ENCODE peak calls at places on chromosomes 11 and 22, in ten cellular contexts. X is osteoblast, A is OCI-LY7, V is AG04449, S is K562, K is astrocyte of the spinal cord, P is Panc1, F is heart left ventricle, E is GM20000, U is lung. Y is an unnamed sample.

GRCh38 chr11:74822187-74822586 is 73.5 kb downstream of the RNF169 start:
- DNase-seq in X (no peak), A (no peak), V (peak), S (no peak), K (peak), P (no peak), F (no peak), E (no peak), U (no peak), Y (no peak)

GRCh38 chr11:64095949-64096348 is 60.2 kb downstream of the FLRT1 start:
- DNase-seq in X (no peak), A (no peak), V (no peak), S (no peak), K (no peak), P (no peak), F (no peak), E (no peak), U (no peak), Y (no peak)

GRCh38 chr11:10150800-10151199 is 143.2 kb downstream of the SBF2 start:
- DNase-seq in X (no peak), A (no peak), V (no peak), S (no peak), K (no peak), P (no peak), F (no peak), E (no peak), U (no peak), Y (no peak)

GRCh38 chr11:125070699-125071254 is 7.7 kb downstream of the SLC37A2 start:
- DNase-seq in X (peak), A (peak), V (no peak), S (peak), K (peak), P (no peak), F (no peak), E (peak), U (peak), Y (peak)

GRCh38 chr11:76025068-76025467 is 181.2 kb downstream of the WNT11 start:
- DNase-seq in X (peak), A (no peak), V (peak), S (no peak), K (peak), P (no peak), F (no peak), E (no peak), U (no peak), Y (no peak)

GRCh38 chr22:49524362-49524761 is 303.3 kb downstream of the BRD1 start:
- DNase-seq in X (peak), A (no peak), V (no peak), S (no peak), K (no peak), P (no peak), F (no peak), E (no peak), U (no peak), Y (no peak)

GRCh38 chr11:124961972-124962609 is 8.1 kb downstream of the CCDC15 start:
- DNase-seq in X (peak), A (peak), V (peak), S (peak), K (peak), P (peak), F (no peak), E (peak), U (no peak), Y (peak)

GRCh38 chr11:59076876-59077571 is 9.1 kb upstream of the GLYATL1B start:
- DNase-seq in X (no peak), A (peak), V (no peak), S (no peak), K (no peak), P (no peak), F (no peak), E (peak), U (no peak), Y (peak)

GRCh38 chr11:9180784-9181183 is 84.4 kb downstream of the DENND5A start:
- DNase-seq in X (no peak), A (no peak), V (peak), S (no peak), K (peak), P (no peak), F (no peak), E (no peak), U (no peak), Y (no peak)

GRCh38 chr22:35330258-35330861 is 30.7 kb downstream of the TOM1 start:
- DNase-seq in X (peak), A (peak), V (no peak), S (no peak), K (peak), P (no peak), F (peak), E (no peak), U (peak), Y (no peak)

GRCh38 chr11:98495601-98496000 is 525.1 kb upstream of the CNTN5 start:
- DNase-seq in X (no peak), A (no peak), V (no peak), S (no peak), K (no peak), P (no peak), F (no peak), E (no peak), U (no peak), Y (no peak)

GRCh38 chr11:128066429-128066828 is 520.9 kb downstream of the ETS1 start:
- DNase-seq in X (no peak), A (no peak), V (no peak), S (no peak), K (no peak), P (no peak), F (no peak), E (no peak), U (no peak), Y (no peak)

GRCh38 chr22:24772493-24773220 is 1.9 kb downstream of the PIWIL3 start:
- DNase-seq in X (peak), A (no peak), V (no peak), S (peak), K (peak), P (no peak), F (no peak), E (no peak), U (no peak), Y (no peak)

GRCh38 chr11:13535819-13536218 is 40.0 kb upstream of the PTH start:
- DNase-seq in X (no peak), A (peak), V (no peak), S (peak), K (no peak), P (no peak), F (no peak), E (no peak), U (no peak), Y (no peak)
- TF ChIP-seq CTCF in X (peak), A (peak), V (no peak), S (peak), K (no peak), P (peak), F (no peak), E (no peak), U (no peak), Y (no peak)

GRCh38 chr11:111852103-111852502 is 19.3 kb downstream of the ALG9 start:
- DNase-seq in X (no peak), A (no peak), V (no peak), S (no peak), K (no peak), P (no peak), F (no peak), E (no peak), U (no peak), Y (no peak)

GRCh38 chr11:111851067-111851466 is 20.3 kb downstream of the ALG9 start:
- DNase-seq in X (no peak), A (no peak), V (no peak), S (no peak), K (no peak), P (no peak), F (no peak), E (no peak), U (no peak), Y (no peak)

GRCh38 chr11:111855506-111855905 is 15.9 kb downstream of the ALG9 start:
- DNase-seq in X (no peak), A (no peak), V (no peak), S (no peak), K (no peak), P (no peak), F (no peak), E (no peak), U (no peak), Y (no peak)

GRCh38 chr11:111849631-111850030 is 21.8 kb downstream of the ALG9 start:
- DNase-seq in X (no peak), A (no peak), V (no peak), S (no peak), K (no peak), P (no peak), F (no peak), E (no peak), U (no peak), Y (no peak)

GRCh38 chr11:111851636-111852035 is 19.7 kb downstream of the ALG9 start:
- DNase-seq in X (no peak), A (peak), V (no peak), S (no peak), K (peak), P (no peak), F (no peak), E (no peak), U (no peak), Y (no peak)
- TF ChIP-seq CTCF in X (peak), A (peak), V (peak), S (peak), K (peak), P (peak), F (peak), E (peak), U (no peak), Y (no peak)

DNA sequence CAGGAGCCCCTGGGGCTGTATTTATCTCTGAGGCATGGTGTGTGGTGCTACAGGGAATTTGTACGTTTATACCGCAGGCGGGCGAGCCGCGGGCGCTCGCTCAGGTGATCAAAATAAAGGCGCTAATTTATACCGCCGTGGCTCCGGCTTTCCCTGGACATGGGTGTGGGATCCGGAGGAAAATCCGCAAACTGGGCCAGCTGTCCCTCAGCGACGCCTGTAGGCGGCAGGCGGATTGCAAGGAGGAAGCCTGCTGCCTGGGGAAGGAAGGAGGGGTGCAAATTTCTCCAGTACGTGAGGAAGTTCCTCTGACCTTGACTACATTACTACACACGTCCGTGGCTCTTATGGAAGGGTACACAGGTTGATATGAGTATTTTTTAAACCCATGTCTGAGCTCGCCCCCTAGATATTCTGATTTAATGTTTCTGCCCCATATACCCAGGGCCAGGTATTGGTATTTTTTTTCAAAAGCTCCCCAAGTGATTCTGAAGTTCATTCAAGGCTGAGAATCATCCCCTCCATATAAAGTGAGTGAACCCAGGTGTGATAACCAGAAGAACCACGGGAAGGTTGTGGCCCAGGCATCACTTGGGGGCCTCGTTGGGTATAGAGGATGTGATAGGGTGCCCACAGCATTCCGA is 2.8 kb downstream of the MYOD1 start:
- DNase-seq in X (peak), A (no peak), V (no peak), S (peak), K (peak), P (no peak), F (no peak), E (no peak), U (no peak), Y (no peak)
- TF ChIP-seq CTCF in X (peak), A (no peak), V (peak), S (peak), K (peak), P (peak), F (no peak), E (no peak), U (no peak), Y (peak)

DNA sequence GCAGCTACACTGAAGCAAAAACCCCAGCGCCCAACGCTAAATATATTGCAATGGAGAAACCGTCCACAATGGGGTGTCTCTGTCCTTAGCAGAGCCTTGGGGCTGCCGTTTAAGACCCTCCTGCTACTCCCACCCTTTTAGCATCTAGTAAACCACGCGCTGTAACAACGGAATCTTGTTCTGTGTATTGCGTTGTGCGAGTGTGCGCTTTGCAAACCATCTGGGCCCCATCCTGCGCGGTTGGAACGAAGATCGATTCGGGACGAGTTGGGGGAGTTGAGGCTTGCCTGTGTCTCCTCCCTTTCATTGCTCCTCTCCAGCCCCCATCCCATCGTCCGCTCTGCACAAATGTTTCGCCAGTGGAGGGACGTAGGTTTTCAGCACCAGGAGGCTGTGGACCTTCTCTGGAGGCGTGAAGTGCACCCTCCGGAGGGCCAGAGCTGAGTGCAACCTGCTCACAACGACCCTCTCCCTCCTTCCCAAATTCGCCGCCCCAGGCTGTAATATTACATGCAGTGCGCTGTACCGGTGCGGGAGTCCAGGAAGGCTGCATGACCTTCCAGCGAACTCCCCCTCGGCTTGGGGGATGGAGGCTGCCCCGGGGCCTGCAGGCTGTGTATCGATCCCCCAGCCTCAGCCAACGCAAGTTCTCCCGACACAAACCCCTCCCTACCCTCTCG is 1.6 kb upstream of the KMT2A start:
- DNase-seq in X (peak), A (peak), V (no peak), S (no peak), K (peak), P (no peak), F (no peak), E (peak), U (peak), Y (peak)
- TF ChIP-seq CTCF in X (no peak), A (peak), V (no peak), S (no peak), K (no peak), P (peak), F (no peak), E (no peak), U (no peak), Y (peak)

GRCh38 chr11:56948991-56949390 is 39.7 kb upstream of the OR5AK2 start:
- DNase-seq in X (no peak), A (no peak), V (no peak), S (no peak), K (no peak), P (no peak), F (no peak), E (no peak), U (no peak), Y (no peak)

DNA sequence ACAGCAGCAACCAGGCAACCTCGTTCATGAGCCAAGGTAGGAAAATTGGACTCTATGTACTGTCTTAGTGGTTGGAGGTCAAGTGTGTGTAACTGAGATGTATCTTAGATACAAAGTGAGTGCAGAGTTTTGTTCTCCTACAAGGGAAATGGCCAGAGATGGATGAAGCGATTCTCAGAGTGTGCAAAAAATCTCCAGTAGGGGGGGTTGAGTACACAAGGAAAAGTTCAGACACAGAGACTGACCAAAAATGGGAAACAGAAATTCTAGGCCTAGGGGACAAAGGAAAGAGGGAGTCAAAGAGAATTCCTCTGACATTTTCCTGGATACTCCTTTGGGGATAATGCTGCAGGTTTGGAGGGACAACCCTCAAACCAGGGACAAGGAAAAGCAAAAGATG is 38.2 kb upstream of the OR5AK2 start:
- DNase-seq in X (no peak), A (no peak), V (no peak), S (no peak), K (no peak), P (no peak), F (no peak), E (no peak), U (no peak), Y (no peak)
- TF ChIP-seq CTCF in X (peak), A (no peak), V (no peak), S (no peak), K (peak), P (no peak), F (no peak), E (no peak), U (no peak), Y (no peak)

DNA sequence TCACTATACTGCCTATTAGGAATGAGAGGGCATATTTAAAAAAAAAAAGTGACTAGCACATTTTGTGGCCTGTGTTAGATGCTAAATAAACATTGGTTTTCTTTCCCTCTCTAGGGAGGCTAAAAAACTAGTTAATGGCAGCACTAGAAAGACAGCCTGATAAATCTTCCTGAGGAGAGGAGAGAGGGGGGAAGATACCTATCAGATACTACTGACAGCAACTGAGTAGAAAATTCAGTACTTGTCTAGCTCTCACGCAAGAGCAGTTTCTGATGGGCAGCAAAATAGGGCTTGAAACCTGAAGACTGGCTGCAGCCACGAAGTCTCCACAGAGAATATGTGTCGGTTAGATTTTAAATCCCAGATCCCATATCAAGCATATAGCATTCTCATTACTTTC is 388.2 kb downstream of the KCNA4 start:
- DNase-seq in X (no peak), A (no peak), V (no peak), S (no peak), K (no peak), P (no peak), F (no peak), E (no peak), U (no peak), Y (no peak)
- TF ChIP-seq CTCF in X (no peak), A (no peak), V (no peak), S (no peak), K (no peak), P (no peak), F (no peak), E (no peak), U (no peak), Y (no peak)

Y was measured in GM10248.